ENCODE peak calls at places on chromosomes 12 and 14, in ten cellular contexts. L is HepG2, E is iPS DF 6.9, U is A549, R is brain microvascular endothelial cell, H is PC-3, N is Peyer's patch, B is neural progenitor cell, Y is upper lobe of right lung, P is ovary. T is an unnamed sample.

GRCh38 chr12:54230555-54230954 is 41.8 kb upstream of the SMUG1 start:
- DNase-seq in L (no peak), E (no peak), U (no peak), R (no peak), H (no peak), N (no peak), B (no peak), Y (no peak), P (no peak), T (no peak)

GRCh38 chr12:96487214-96487613 is 2.2 kb upstream of the CFAP54 start:
- DNase-seq in L (no peak), E (no peak), U (peak), R (peak), H (peak), N (no peak), B (no peak), Y (no peak), P (no peak), T (no peak)

GRCh38 chr12:71958993-71959588 is 20.4 kb downstream of the TPH2 start:
- DNase-seq in L (no peak), E (no peak), U (no peak), R (peak), H (no peak), N (no peak), B (no peak), Y (no peak), P (no peak), T (no peak)

GRCh38 chr14:49920935-49921334 is 28.1 kb downstream of the ARF6 start:
- DNase-seq in L (no peak), E (no peak), U (no peak), R (no peak), H (no peak), N (no peak), B (no peak), Y (no peak), P (no peak), T (no peak)

GRCh38 chr12:5946388-5946787 is 1.3 kb upstream of the ANO2 start:
- DNase-seq in L (no peak), E (no peak), U (no peak), R (no peak), H (no peak), N (no peak), B (no peak), Y (no peak), P (no peak), T (no peak)

GRCh38 chr14:34628681-34629135 is 1.2 kb downstream of the SNX6 start:
- DNase-seq in L (peak), E (no peak), U (peak), R (no peak), H (no peak), N (no peak), B (peak), Y (no peak), P (no peak), T (no peak)

GRCh38 chr12:69284131-69284530 is 44.8 kb downstream of the CPSF6 start:
- DNase-seq in L (peak), E (peak), U (peak), R (peak), H (peak), N (peak), B (peak), Y (peak), P (peak), T (no peak)

GRCh38 chr12:44628180-44628579 is 247.9 kb downstream of the NELL2 start:
- DNase-seq in L (no peak), E (no peak), U (no peak), R (no peak), H (no peak), N (no peak), B (no peak), Y (no peak), P (no peak), T (no peak)

GRCh38 chr12:57235012-57235727 is 5.7 kb downstream of the SHMT2 start:
- DNase-seq in L (peak), E (no peak), U (no peak), R (peak), H (no peak), N (peak), B (peak), Y (no peak), P (no peak), T (no peak)

GRCh38 chr12:90514325-90514724 is 440.7 kb downstream of the CCER1 start:
- DNase-seq in L (no peak), E (no peak), U (no peak), R (no peak), H (no peak), N (no peak), B (no peak), Y (no peak), P (no peak), T (no peak)

GRCh38 chr14:68563256-68564131 is 229.4 kb downstream of the ZFP36L1 start:
- DNase-seq in L (peak), E (no peak), U (no peak), R (no peak), H (peak), N (no peak), B (no peak), Y (no peak), P (peak), T (no peak)

GRCh38 chr14:25411933-25412757 is 362.2 kb upstream of the STXBP6 start:
- DNase-seq in L (no peak), E (peak), U (peak), R (no peak), H (peak), N (no peak), B (peak), Y (no peak), P (no peak), T (no peak)

GRCh38 chr12:124413401-124413800 is 118.5 kb downstream of the RFLNA start:
- DNase-seq in L (no peak), E (no peak), U (no peak), R (no peak), H (no peak), N (no peak), B (no peak), Y (no peak), P (no peak), T (no peak)

GRCh38 chr12:51374346-51374745 is 16.9 kb downstream of the GALNT6 start:
- DNase-seq in L (no peak), E (no peak), U (no peak), R (no peak), H (no peak), N (no peak), B (no peak), Y (no peak), P (no peak), T (no peak)

GRCh38 chr12:84492381-84492883 is 420.2 kb downstream of the SLC6A15 start:
- DNase-seq in L (no peak), E (no peak), U (no peak), R (no peak), H (no peak), N (no peak), B (no peak), Y (no peak), P (no peak), T (no peak)

GRCh38 chr12:28156804-28157203 is 33.5 kb upstream of the CCDC91 start:
- DNase-seq in L (no peak), E (no peak), U (no peak), R (no peak), H (no peak), N (no peak), B (no peak), Y (no peak), P (no peak), T (no peak)

GRCh38 chr14:96585672-96586013 is 83.5 kb downstream of the PAPOLA start:
- DNase-seq in L (no peak), E (no peak), U (no peak), R (no peak), H (no peak), N (no peak), B (no peak), Y (no peak), P (no peak), T (no peak)

GRCh38 chr14:30369531-30370180 is 189.3 kb upstream of the G2E3 start:
- DNase-seq in L (no peak), E (no peak), U (no peak), R (no peak), H (no peak), N (no peak), B (no peak), Y (no peak), P (no peak), T (no peak)

GRCh38 chr12:77847060-77847541 is 16.4 kb downstream of the NAV3 start:
- DNase-seq in L (no peak), E (no peak), U (no peak), R (no peak), H (peak), N (no peak), B (no peak), Y (no peak), P (no peak), T (no peak)

GRCh38 chr12:82757059-82757458 is 70.4 kb downstream of the TMTC2 start:
- DNase-seq in L (no peak), E (no peak), U (no peak), R (no peak), H (no peak), N (no peak), B (no peak), Y (no peak), P (no peak), T (no peak)
- H3K27ac ChIP-seq in L (no peak), E (no peak), U (no peak), R (no peak), H (no peak), N (no peak), B (no peak), Y (no peak), P (no peak), T (no peak)

DNA sequence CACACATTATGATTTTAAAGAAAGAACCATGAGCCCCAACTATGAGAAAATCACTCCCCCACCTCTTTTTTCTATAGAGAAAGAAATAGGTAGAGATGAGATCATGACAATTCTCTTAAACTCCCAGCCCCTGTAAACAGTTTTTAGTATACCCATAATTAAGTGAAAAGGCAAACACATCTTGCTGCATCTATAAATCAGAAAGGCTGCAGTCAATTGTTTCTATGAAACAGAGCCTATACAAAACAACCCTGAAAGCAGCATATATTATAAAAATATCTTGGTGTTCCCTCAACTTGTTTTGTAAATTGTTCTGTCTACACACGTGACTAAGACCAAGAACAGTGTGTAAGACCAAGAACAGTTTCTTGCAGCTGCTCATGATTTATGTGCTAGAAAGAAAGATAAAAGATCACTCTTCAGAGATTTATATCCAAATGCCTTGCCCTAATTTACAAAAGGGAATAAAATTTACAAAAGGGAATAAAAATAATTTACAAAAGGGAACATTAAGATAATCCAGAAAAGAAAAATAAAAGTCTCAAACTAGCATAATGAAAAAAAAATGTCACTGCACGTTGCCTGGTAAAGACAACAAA is 4.8 kb downstream of the KITLG start:
- DNase-seq in L (no peak), E (no peak), U (no peak), R (no peak), H (no peak), N (no peak), B (no peak), Y (no peak), P (no peak), T (no peak)
- H3K27ac ChIP-seq in L (no peak), E (no peak), U (no peak), R (no peak), H (no peak), N (no peak), B (no peak), Y (peak), P (no peak), T (no peak)

DNA sequence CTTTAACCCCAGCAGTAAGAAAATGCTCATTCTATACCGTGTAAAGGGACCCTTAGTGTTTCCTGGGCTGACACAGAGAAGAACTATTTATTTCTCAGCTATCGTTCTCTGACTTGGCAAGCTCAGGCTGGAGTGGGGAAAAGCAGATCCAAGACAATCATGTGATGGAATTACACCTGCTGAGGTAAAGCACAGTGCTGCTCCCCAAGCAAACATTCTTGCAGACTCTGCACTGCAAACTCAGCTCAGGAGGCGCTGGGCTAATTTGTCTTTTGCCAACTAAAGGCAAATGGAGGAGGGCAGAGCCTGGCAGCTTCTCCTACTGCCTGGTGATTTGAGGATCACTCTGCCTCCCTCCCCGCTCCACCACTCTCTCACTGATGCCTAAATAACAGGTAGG is 57.8 kb upstream of the FUT8 start:
- DNase-seq in L (no peak), E (no peak), U (no peak), R (no peak), H (peak), N (no peak), B (no peak), Y (no peak), P (no peak), T (no peak)
- H3K27ac ChIP-seq in L (no peak), E (no peak), U (no peak), R (no peak), H (peak), N (no peak), B (no peak), Y (no peak), P (no peak), T (peak)

DNA sequence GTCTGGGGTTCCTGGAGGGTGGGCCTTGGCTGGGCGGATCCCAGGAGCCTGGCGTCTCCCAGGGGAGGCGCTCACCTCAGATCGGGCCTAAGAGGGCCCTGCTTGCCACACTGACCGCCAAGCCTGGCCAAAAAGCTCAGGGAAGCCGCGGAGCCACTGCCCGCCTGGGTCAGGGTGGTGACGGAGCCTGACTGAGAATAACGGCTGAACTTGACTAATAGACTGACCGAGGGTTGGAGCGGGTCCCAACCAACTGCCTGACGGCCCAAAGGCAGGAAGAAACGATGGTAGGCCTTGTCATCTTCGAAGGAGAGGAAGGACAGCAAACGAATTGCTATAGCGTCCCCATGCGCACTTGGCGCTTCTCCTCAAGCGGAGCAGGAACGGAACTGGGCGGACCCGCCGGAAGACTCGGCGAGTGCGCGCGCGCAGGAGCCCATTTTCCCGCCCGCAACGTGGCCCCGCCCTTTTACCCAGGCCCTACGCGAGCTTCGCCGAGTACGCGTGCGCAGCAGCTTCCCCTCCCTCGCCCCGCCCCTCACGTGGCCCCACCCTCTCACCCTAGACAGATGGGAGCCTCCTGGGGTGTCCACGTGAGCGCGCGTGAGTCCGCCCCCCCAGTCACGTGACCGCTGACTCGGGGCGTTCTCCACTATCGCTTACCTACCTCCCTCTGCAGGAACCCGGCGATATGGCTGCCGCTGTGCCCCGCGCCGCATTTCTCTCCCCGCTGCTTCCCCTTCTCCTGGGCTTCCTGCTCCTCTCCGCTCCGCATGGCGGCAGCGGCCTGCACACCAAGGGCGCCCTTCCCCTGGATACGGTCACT is at the start of the genes ERP29 and TMEM116:
- DNase-seq in L (peak), E (peak), U (peak), R (peak), H (peak), N (peak), B (peak), Y (peak), P (peak), T (peak)
- H3K27ac ChIP-seq in L (peak), E (no peak), U (peak), R (peak), H (peak), N (peak), B (peak), Y (peak), P (peak), T (peak)

DNA sequence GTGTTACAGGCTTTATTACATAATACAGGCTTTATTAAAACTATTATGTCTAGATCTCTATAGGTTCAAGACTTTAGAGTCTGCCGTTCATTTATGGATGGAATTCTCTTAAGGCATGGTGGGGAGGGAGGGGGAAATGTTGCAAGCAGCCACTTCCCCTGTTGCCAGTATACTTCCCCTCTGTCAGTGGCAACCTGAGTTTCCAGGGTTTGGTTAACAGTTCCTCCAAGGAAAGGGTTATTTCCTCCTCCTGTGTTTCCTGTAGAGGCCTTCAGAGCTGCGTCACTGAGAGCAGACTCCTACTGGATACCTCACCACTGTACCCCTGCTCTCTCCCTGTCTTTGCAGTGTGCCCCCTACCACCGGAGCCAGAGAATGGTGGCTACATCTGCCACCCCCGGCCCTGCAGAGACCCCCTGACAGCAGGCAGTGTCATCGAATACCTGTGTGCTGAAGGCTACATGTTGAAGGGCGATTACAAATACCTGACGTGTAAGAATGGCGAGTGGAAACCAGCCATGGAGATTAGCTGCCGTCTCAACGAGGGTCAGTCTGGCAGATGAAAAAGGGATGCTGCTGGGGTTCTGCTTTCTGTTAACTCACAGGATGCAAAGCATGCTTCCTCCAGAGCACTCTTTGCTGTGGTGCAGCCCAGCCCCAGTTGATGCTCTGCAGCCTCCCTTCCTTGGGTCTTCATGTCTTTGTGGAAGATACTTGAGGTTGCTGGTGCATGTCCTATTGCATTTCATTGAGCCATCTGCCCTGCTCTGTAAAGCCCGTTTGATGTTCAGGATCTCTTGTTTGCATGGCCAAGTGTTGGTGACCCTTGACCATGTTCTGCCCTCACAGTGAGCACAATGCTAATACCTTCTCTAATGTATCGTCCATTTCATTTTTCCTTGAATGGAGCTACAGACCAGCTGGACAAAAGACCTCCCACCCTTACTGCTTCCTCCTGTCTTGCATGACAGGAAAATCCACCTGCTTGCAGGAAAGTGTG is 63.6 kb upstream of the SRSF5 start:
- DNase-seq in L (peak), E (no peak), U (no peak), R (no peak), H (no peak), N (no peak), B (no peak), Y (no peak), P (no peak), T (no peak)
- H3K27ac ChIP-seq in L (no peak), E (no peak), U (no peak), R (no peak), H (no peak), N (peak), B (no peak), Y (peak), P (no peak), T (no peak)

DNA sequence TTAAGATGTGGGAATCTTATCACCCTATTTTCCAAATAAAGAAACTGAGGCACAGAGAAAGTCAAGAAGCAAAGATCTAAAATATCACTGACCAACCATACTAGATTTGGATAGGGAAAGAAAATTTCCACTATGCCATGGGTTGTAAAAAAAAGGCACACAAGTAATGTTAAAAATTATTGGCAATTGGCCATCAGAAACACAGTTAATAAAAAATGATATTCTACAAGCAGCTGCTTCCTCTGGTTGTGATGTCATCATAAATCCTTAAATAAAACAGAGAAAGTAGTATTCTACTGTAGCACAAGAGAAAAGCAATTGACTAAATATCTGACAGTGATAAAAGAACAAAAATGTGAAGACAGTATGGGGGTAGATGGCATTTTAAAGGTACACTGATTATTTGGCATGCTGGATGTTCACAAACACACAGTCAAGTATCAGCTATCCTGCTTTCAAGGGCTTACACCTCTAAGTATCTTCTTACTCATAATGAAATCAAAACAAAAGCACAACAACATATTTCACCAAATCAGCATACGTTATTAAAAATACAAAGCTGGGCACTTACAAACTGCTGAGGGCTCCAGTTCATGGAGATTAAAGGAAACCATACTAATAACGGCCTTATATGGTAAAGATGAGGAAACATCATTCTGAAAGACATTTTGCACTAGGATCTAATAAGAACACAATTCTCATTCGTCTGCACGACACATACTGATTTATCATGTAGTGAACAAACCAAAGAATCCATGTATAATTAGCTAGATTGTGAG is 45.7 kb downstream of the CORO1C start:
- DNase-seq in L (no peak), E (no peak), U (no peak), R (no peak), H (no peak), N (no peak), B (no peak), Y (no peak), P (no peak), T (no peak)
- H3K27ac ChIP-seq in L (peak), E (no peak), U (peak), R (peak), H (no peak), N (peak), B (no peak), Y (peak), P (no peak), T (no peak)